ENCODE peak calls at places on chromosome 21, in four cellular contexts. B, V, U and Y are unnamed samples.

GRCh38 chr21:28975401-28975800 is 17.3 kb downstream of the LTN1 start:
- DNase-seq in B (no peak), V (no peak), U (peak; percentile 18), Y (no peak)

GRCh38 chr21:46182548-46183336 is 1.5 kb downstream of the SPATC1L start:
- DNase-seq in B (no peak), V (no peak), U (peak; percentile 15), Y (no peak)

GRCh38 chr21:39696620-39697019 is 48.4 kb upstream of the IGSF5 start:
- DNase-seq in B (peak; percentile 40), V (peak; percentile 50), U (no peak), Y (no peak)

GRCh38 chr21:33680870-33681269 is 38.6 kb downstream of the ITSN1 start:
- DNase-seq in B (no peak), V (no peak), U (no peak), Y (no peak)

GRCh38 chr21:35753308-35753707 is 307.0 kb downstream of the SETD4 start:
- DNase-seq in B (peak; percentile 33), V (no peak), U (no peak), Y (no peak)

GRCh38 chr21:31334648-31335121 is 9.4 kb downstream of the TIAM1 start:
- DNase-seq in B (peak; percentile 87), V (no peak), U (no peak), Y (peak; percentile 83)

GRCh38 chr21:28674807-28675206 is 317.9 kb downstream of the LTN1 start:
- DNase-seq in B (no peak), V (no peak), U (peak; percentile 41), Y (no peak)

GRCh38 chr21:38384675-38385074 is 113.6 kb downstream of the ERG start:
- DNase-seq in B (no peak), V (no peak), U (no peak), Y (no peak)

GRCh38 chr21:34668803-34669148 is at the start of gene CLIC6:
- DNase-seq in B (no peak), V (peak; percentile 38), U (no peak), Y (no peak)